ENCODE peak calls at places on chromosomes 7 and 10, in five cellular contexts. Z is amygdala; L is effector memory CD4-positive, alpha-beta T cell; P is left cardiac atrium; X is NCI-H774. B is an unnamed sample.

GRCh38 chr10:75137533-75138438 is 26.3 kb downstream of the SAMD8 start:
- DNase-seq in Z (no peak), L (no peak), P (no peak), X (no peak), B (no peak)

GRCh38 chr10:63671317-63671937 is 150.2 kb downstream of the REEP3 start:
- DNase-seq in Z (no peak), L (no peak), P (no peak), X (peak), B (no peak)

GRCh38 chr10:5271526-5271925 is 74.9 kb downstream of the AKR1C4 start:
- DNase-seq in Z (no peak), L (no peak), P (no peak), X (no peak), B (no peak)

GRCh38 chr7:10429031-10429430 is 544.6 kb upstream of the PHF14 start:
- DNase-seq in Z (no peak), L (no peak), P (no peak), X (no peak), B (no peak)

GRCh38 chr7:34361663-34362250 is 296.3 kb upstream of the NPSR1 start:
- DNase-seq in Z (peak), L (no peak), P (no peak), X (no peak), B (no peak)

GRCh38 chr7:121697731-121698396 is 175.1 kb upstream of the PTPRZ1 start:
- DNase-seq in Z (no peak), L (no peak), P (no peak), X (no peak), B (no peak)

GRCh38 chr10:112122827-112123226 is 60.7 kb downstream of the GPAM start:
- DNase-seq in Z (no peak), L (no peak), P (no peak), X (no peak), B (no peak)

GRCh38 chr7:32616625-32617024 is 121.3 kb downstream of the AVL9 start:
- DNase-seq in Z (no peak), L (no peak), P (peak), X (no peak), B (no peak)

GRCh38 chr7:151309306-151309705 is 32.3 kb upstream of the NUB1 start:
- DNase-seq in Z (no peak), L (no peak), P (no peak), X (no peak), B (no peak)

GRCh38 chr10:117007080-117007479 is 2.1 kb upstream of the SHTN1 start:
- DNase-seq in Z (no peak), L (no peak), P (no peak), X (no peak), B (no peak)